ENCODE peak calls at places on chromosomes 5 and 9, in four cellular contexts. S is H1, L is PC-9, H is spleen. X is an unnamed sample.

GRCh38 chr5:146565764-146566163 is 49.8 kb upstream of the GPR151 start:
- DNase-seq in H (no peak), L (peak; percentile 37), S (peak; percentile 74), X (no peak)

GRCh38 chr9:12775373-12775962 is 648 bp downstream of the LURAP1L start:
- DNase-seq in H (no peak), L (no peak), S (peak; percentile 64), X (peak; percentile 66)

GRCh38 chr5:39209924-39210323 is 9.4 kb downstream of the FYB1 start:
- DNase-seq in L (no peak), S (no peak), H (peak; percentile 91), X (no peak)

GRCh38 chr9:128470560-128470959 is 14.8 kb downstream of the ODF2 start:
- DNase-seq in S (no peak), L (no peak), H (no peak), X (no peak)

GRCh38 chr9:110807956-110808598 is 139.5 kb downstream of the MUSK start:
- DNase-seq in H (no peak), S (no peak), L (no peak), X (no peak)

GRCh38 chr5:133421394-133421793 is 190.9 kb downstream of the FSTL4 start:
- DNase-seq in L (no peak), H (no peak), S (peak; percentile 85), X (no peak)

GRCh38 chr5:142896325-142897007 is 126.3 kb downstream of the ARHGAP26 start:
- DNase-seq in S (no peak), L (peak; percentile 19), H (no peak), X (no peak)

GRCh38 chr5:179774442-179774841 is 19.3 kb upstream of the LTC4S start:
- DNase-seq in L (no peak), H (peak; percentile 71), S (no peak), X (no peak)

GRCh38 chr5:1016036-1016435 is 7.4 kb downstream of the NKD2 start:
- DNase-seq in S (no peak), H (no peak), L (no peak), X (no peak)

GRCh38 chr9:80605793-80606192 is 1034.0 kb downstream of the TLE4 start:
- DNase-seq in S (no peak), H (no peak), L (no peak), X (no peak)

GRCh38 chr9:98992885-98993569 is 49.3 kb downstream of the COL15A1 start:
- DNase-seq in L (no peak), H (no peak), S (no peak), X (no peak)

GRCh38 chr9:35923927-35924763 is 14.9 kb downstream of the SPAAR start:
- DNase-seq in S (no peak), H (no peak), L (peak; percentile 49), X (no peak)

GRCh38 chr5:117590944-117591343 is 1016.3 kb upstream of the SEMA6A start:
- DNase-seq in H (no peak), L (no peak), S (no peak), X (no peak)

GRCh38 chr5:64201986-64202385 is 36.3 kb downstream of the RNF180 start:
- DNase-seq in L (no peak), H (no peak), S (no peak), X (no peak)

GRCh38 chr5:174793684-174794328 is 69.4 kb downstream of the MSX2 start:
- DNase-seq in H (peak; percentile 81), L (peak; percentile 53), S (peak; percentile 92), X (peak; percentile 76)
- TF ChIP-seq CTCF in H (no peak), L (peak; percentile 90), S (peak; percentile 83), X (peak; percentile 77)

GRCh38 chr5:96934695-96935555 is 955 bp upstream of the LNPEP start:
- DNase-seq in H (peak; percentile 99), S (peak; percentile 92), L (peak; percentile 97), X (peak; percentile 96)

GRCh38 chr5:96933764-96934163 is 2.1 kb upstream of the LNPEP start:
- DNase-seq in H (no peak), S (no peak), L (no peak), X (no peak)

GRCh38 chr5:96934291-96934694 is 1.6 kb upstream of the LNPEP start:
- DNase-seq in L (no peak), H (no peak), S (no peak), X (no peak)

GRCh38 chr5:96936431-96937221 is 746 bp downstream of the LNPEP start:
- DNase-seq in L (peak; percentile 11), H (peak; percentile 89), S (peak; percentile 64), X (peak; percentile 72)

GRCh38 chr5:96935556-96936430 is at the start of gene LNPEP:
- DNase-seq in L (peak; percentile 98), S (peak; percentile 95), H (peak; percentile 100), X (peak; percentile 98)
- H3K4me1 ChIP-seq in L (peaks cover 31% of the 10 kb centered on the region), S (peaks cover 2% of the 10 kb centered on the region), H (peaks cover 71% of the 10 kb centered on the region), X (peaks cover 40% of the 10 kb centered on the region)

DNA sequence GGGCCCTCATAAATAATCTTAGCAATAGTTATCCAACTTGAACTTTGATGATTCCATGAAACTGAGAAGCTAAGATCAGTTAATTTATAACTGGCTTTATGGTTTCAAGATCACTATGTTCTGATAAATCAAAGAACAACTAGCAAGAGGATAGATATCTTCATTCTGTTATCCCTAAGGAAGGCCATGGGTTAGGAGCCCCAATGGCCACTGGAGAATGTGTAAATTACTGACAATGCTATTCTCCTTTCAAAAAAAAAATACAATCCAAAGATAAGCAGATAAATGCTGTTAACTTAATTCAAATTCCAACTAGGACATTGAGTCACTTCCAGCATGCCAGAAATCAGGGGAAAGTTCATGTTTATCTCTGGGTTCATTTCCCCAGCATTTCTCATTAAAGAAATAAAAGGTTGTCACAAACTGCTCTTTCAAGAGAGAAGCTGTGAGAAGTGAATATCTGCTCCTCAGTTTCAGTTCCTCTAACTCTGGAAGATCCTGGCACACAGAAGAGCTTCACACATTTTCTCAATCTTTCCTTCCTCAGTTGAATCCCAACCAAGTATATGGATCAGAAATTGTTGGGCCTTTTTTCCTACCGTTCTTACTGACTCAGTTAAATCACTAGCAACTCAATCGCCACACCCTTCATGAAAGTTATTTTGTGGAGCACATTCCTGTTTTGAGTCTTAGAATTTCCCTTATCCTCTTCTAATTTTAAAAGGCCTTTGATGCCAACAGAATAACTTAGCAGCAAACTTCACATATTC is 59.6 kb upstream of the SLC1A1 start:
- DNase-seq in S (no peak), H (no peak), L (no peak), X (no peak)
- H3K27ac ChIP-seq in S (no peak overlapping the region), H (no peak overlapping the region), L (no peak overlapping the region), X (peak overlapping the region; percentile 30)

GRCh38 chr5:9405196-9405754 is 140.6 kb downstream of the SEMA5A start:
- DNase-seq in S (no peak), L (no peak), H (no peak), X (no peak)

GRCh38 chr5:9399094-9399493 is 146.8 kb downstream of the SEMA5A start:
- DNase-seq in H (no peak), L (no peak), S (no peak), X (no peak)

GRCh38 chr5:9398227-9398626 is 147.6 kb downstream of the SEMA5A start:
- DNase-seq in L (no peak), S (no peak), H (no peak), X (no peak)

GRCh38 chr5:9396285-9396770 is 149.5 kb downstream of the SEMA5A start:
- DNase-seq in H (no peak), S (no peak), L (no peak), X (no peak)

DNA sequence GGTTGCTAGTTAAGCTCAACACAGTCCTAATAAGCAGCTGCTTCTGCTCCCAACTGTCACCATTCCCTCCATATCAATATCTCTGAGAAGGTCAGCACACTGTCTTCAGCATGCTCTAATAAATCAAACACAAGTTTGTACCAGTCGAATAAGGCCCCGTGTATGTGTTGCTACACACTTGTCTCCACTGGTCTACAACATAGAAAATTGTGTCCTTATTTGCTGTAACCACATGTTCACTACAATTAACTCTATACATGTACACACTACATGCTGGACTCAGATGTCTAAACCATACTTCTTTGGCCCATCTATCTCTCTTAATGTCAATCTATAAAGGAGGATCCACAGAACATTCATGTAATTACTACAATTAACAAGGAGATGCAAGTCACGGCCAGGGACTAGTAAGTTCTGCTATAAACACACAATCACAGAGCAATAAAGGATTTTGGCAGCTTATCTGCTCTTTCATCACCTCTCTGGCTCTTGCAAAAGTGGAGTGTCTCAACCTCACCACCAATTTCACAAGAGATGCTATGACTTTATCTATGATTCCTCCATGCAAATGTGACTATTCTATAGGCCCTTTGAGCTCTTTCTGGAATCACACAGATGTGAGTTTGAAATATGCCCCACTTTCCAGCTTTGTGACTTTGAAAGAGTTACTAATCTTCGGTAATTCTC is 143.9 kb downstream of the SEMA5A start:
- DNase-seq in S (no peak), H (no peak), L (no peak), X (no peak)
- TF ChIP-seq CTCF in S (no peak), H (no peak), L (no peak), X (no peak)